ENCODE peak calls at places on chromosomes 12 and 14, in eight cellular contexts. A is stimulated activated CD8-positive, alpha-beta memory T cell treated with anti-CD3 and anti-CD28 coated beads, Interleukin-2, amount 100 ng/mL, for 1 hour; P is head of caudate nucleus; N is choroid plexus epithelial cell; O is posterior cingulate gyrus; T is gastrocnemius medialis; E is D341Med; G is COR-L47. M is an unnamed sample.

GRCh38 chr14:104654119-104654518 is 35.3 kb upstream of the INF2 start:
- DNase-seq in T (no peak), O (no peak), P (no peak), E (no peak), G (no peak), N (no peak), A (no peak), M (no peak)

GRCh38 chr12:16300222-16300621 is 22.7 kb upstream of the SLC15A5 start:
- DNase-seq in O (no peak), E (no peak), A (no peak), T (no peak), P (no peak), G (no peak), N (peak; percentile 13), M (no peak)

GRCh38 chr14:100241279-100241678 is 2.3 kb downstream of the YY1 start:
- DNase-seq in G (no peak), P (no peak), E (no peak), N (peak; percentile 36), T (no peak), O (no peak), A (no peak), M (no peak)

GRCh38 chr14:60637490-60638452 is 11.5 kb downstream of the SIX1 start:
- DNase-seq in A (no peak), G (no peak), E (no peak), P (no peak), T (no peak), N (peak; percentile 68), O (no peak), M (no peak)

GRCh38 chr12:8590842-8591545 is 21.7 kb downstream of the AICDA start:
- DNase-seq in T (no peak), E (no peak), O (no peak), N (peak; percentile 12), P (no peak), G (no peak), A (no peak), M (no peak)

GRCh38 chr14:76480426-76480825 is 104.5 kb downstream of the ESRRB start:
- DNase-seq in P (no peak), N (no peak), E (no peak), T (no peak), A (no peak), O (no peak), G (no peak), M (no peak)

GRCh38 chr12:52564582-52564981 is 9.1 kb downstream of the KRT74 start:
- DNase-seq in O (no peak), A (no peak), G (no peak), T (no peak), E (no peak), N (no peak), P (no peak), M (no peak)

GRCh38 chr12:65826513-65827171 is 2.4 kb downstream of the HMGA2 start:
- DNase-seq in E (peak; percentile 34), N (no peak), T (no peak), A (no peak), P (no peak), G (no peak), O (no peak), M (no peak)

GRCh38 chr14:93713726-93714405 is 74.4 kb downstream of the PRIMA1 start:
- DNase-seq in N (no peak), P (no peak), T (no peak), O (no peak), G (no peak), E (peak; percentile 34), A (no peak), M (no peak)

GRCh38 chr12:13194462-13195110 is 1.9 kb upstream of the EMP1 start:
- DNase-seq in G (no peak), P (no peak), O (no peak), E (no peak), T (no peak), N (peak; percentile 52), A (no peak), M (no peak)

GRCh38 chr14:102868956-102869531 is 53.4 kb upstream of the AMN start:
- DNase-seq in A (no peak), E (no peak), N (no peak), T (no peak), O (no peak), G (no peak), P (no peak), M (no peak)

GRCh38 chr12:110560048-110560447 is 23.1 kb downstream of the PPTC7 start:
- DNase-seq in G (no peak), T (no peak), O (no peak), E (no peak), P (no peak), A (no peak), N (no peak), M (no peak)

GRCh38 chr12:95465275-95465674 is 8.7 kb upstream of the METAP2 start:
- DNase-seq in O (no peak), N (no peak), A (no peak), E (no peak), P (no peak), G (no peak), T (no peak), M (no peak)

GRCh38 chr14:64388533-64389243 is 535 bp downstream of the MTHFD1 start:
- DNase-seq in E (no peak), T (peak; percentile 13), N (peak; percentile 32), G (no peak), P (no peak), O (no peak), A (no peak), M (peak; percentile 21)

GRCh38 chr12:84627582-84627981 is 285.0 kb downstream of the SLC6A15 start:
- DNase-seq in A (no peak), O (no peak), N (no peak), P (no peak), G (no peak), E (no peak), T (no peak), M (no peak)

GRCh38 chr12:33653362-33653761 is 213.7 kb upstream of the SYT10 start:
- DNase-seq in E (no peak), T (no peak), N (no peak), A (no peak), G (no peak), P (no peak), O (no peak), M (no peak)

GRCh38 chr12:46269429-46270241 is 792 bp upstream of the SLC38A1 start:
- DNase-seq in N (peak; percentile 25), G (peak; percentile 73), T (no peak), O (no peak), P (peak; percentile 35), E (no peak), A (peak; percentile 40), M (peak; percentile 86)

GRCh38 chr14:68688872-68689371 is 103.9 kb downstream of the ZFP36L1 start:
- DNase-seq in P (no peak), E (no peak), T (no peak), N (peak; percentile 89), O (no peak), A (no peak), G (no peak), M (no peak)

GRCh38 chr14:36300337-36300736 is 20.1 kb downstream of the MBIP start:
- DNase-seq in P (no peak), N (peak; percentile 51), O (no peak), G (no peak), E (no peak), A (no peak), T (no peak), M (no peak)

GRCh38 chr12:106898001-106898966 is 57.4 kb upstream of the TMEM263 start:
- DNase-seq in N (no peak), A (no peak), G (peak; percentile 11), P (peak; percentile 44), O (peak; percentile 18), E (no peak), T (no peak), M (peak; percentile 13)

GRCh38 chr14:105748204-105748578 is 221.8 kb downstream of the TMEM121 start:
- DNase-seq in A (no peak), P (peak; percentile 29), O (no peak), T (no peak), N (no peak), G (no peak), E (no peak), M (no peak)

GRCh38 chr14:101191882-101192660 is 288.5 kb upstream of the RTL1 start:
- DNase-seq in A (no peak), P (no peak), N (no peak), E (peak; percentile 10), G (no peak), O (no peak), T (no peak), M (no peak)

GRCh38 chr12:20142295-20142694 is 226.0 kb upstream of the PDE3A start:
- DNase-seq in N (no peak), T (no peak), E (no peak), O (no peak), A (no peak), G (no peak), P (no peak), M (no peak)

M was measured in NCI-H1930.